ENCODE peak calls at places on chromosomes 6 and 20, in seven cellular contexts. B is AG04450, W is fibroblast of lung, F is heart right ventricle, J is testis, M is fibroblast of mammary gland, I is lower leg skin. O is an unnamed sample.

GRCh38 chr6:126625019-126625418 is 285.1 kb downstream of the CENPW start:
- DNase-seq in W (peak), F (no peak), M (peak), J (no peak), B (peak), I (no peak), O (no peak)

GRCh38 chr6:163180874-163181541 is 233.5 kb upstream of the QKI start:
- DNase-seq in M (peak), J (peak), B (no peak), F (peak), W (peak), I (peak), O (no peak)

GRCh38 chr6:16524380-16524707 is 236.9 kb downstream of the ATXN1 start:
- DNase-seq in F (no peak), I (no peak), W (peak), J (no peak), B (no peak), M (peak), O (no peak)

GRCh38 chr6:85329193-85329592 is 120.7 kb upstream of the NT5E start:
- DNase-seq in W (no peak), M (no peak), J (no peak), I (no peak), B (no peak), F (no peak), O (no peak)

GRCh38 chr6:118639054-118639964 is 12.1 kb downstream of the CEP85L start:
- DNase-seq in B (no peak), J (no peak), F (no peak), W (no peak), M (no peak), I (no peak), O (no peak)

GRCh38 chr20:44695295-44696230 is 19.6 kb upstream of the CCN5 start:
- DNase-seq in I (no peak), W (peak), F (no peak), M (peak), J (no peak), B (peak), O (no peak)

GRCh38 chr6:135002229-135002844 is 52.3 kb downstream of the HBS1L start:
- DNase-seq in I (no peak), B (no peak), J (no peak), M (peak), F (no peak), W (peak), O (no peak)

GRCh38 chr20:535958-536357 is 7.6 kb downstream of the CSNK2A1 start:
- DNase-seq in I (no peak), F (no peak), B (no peak), M (no peak), J (no peak), W (peak), O (no peak)

GRCh38 chr20:45345104-45345936 is 2.9 kb downstream of the SDC4 start:
- DNase-seq in J (no peak), F (no peak), I (no peak), B (no peak), M (no peak), W (peak), O (peak)

GRCh38 chr20:24651171-24651972 is 181.9 kb downstream of the SYNDIG1 start:
- DNase-seq in J (no peak), W (peak), B (peak), M (peak), I (no peak), F (no peak), O (peak)

GRCh38 chr6:151389640-151390275 is 1.6 kb downstream of the ZBTB2 start:
- DNase-seq in W (peak), J (peak), F (peak), B (no peak), I (peak), M (peak), O (no peak)

GRCh38 chr6:49551126-49551865 is 828 bp downstream of the C6orf141 start:
- DNase-seq in J (peak), M (no peak), F (no peak), I (no peak), B (no peak), W (peak), O (peak)

GRCh38 chr6:87540541-87540940 is 49.2 kb downstream of the RARS2 start:
- DNase-seq in I (no peak), J (no peak), W (no peak), M (no peak), F (peak), B (no peak), O (no peak)

GRCh38 chr6:134080171-134080795 is 27.9 kb upstream of the SLC2A12 start:
- DNase-seq in W (peak), M (no peak), F (no peak), B (no peak), I (no peak), J (no peak), O (no peak)

GRCh38 chr6:150667977-150668716 is 68.5 kb downstream of the PLEKHG1 start:
- DNase-seq in F (peak), B (peak), M (peak), W (peak), J (peak), I (peak), O (peak)

GRCh38 chr6:151254451-151255081 is 14.8 kb downstream of the AKAP12 start:
- DNase-seq in I (no peak), B (no peak), F (no peak), J (peak), W (peak), M (no peak), O (no peak)

GRCh38 chr6:124226396-124226795 is 422.7 kb downstream of the NKAIN2 start:
- DNase-seq in F (no peak), M (peak), J (no peak), B (no peak), W (peak), I (no peak), O (no peak)

GRCh38 chr20:3658708-3659491 is 4.3 kb downstream of the GFRA4 start:
- DNase-seq in I (peak), F (no peak), M (no peak), J (no peak), B (no peak), W (no peak), O (no peak)

GRCh38 chr6:70398783-70399730 is 14.3 kb upstream of the FAM135A start:
- DNase-seq in B (no peak), M (peak), W (peak), J (no peak), F (peak), I (no peak), O (peak)

GRCh38 chr6:127198549-127198948 is 68.1 kb upstream of the RNF146 start:
- DNase-seq in J (no peak), B (no peak), M (peak), F (no peak), W (no peak), I (no peak), O (no peak)

GRCh38 chr20:63580796-63581461 is 6.9 kb upstream of the HELZ2 start:
- DNase-seq in I (no peak), B (no peak), W (peak), M (peak), J (peak), F (no peak), O (no peak)

GRCh38 chr20:58702161-58702510 is 9.5 kb downstream of the NPEPL1 start:
- DNase-seq in J (no peak), F (no peak), B (no peak), M (no peak), I (peak), W (no peak), O (peak)

GRCh38 chr6:32941412-32941784 is 570 bp upstream of the HLA-DMB start:
- DNase-seq in J (no peak), M (no peak), F (no peak), I (no peak), B (no peak), W (no peak), O (no peak)

GRCh38 chr20:13929836-13930235 is 60.6 kb downstream of the SEL1L2 start:
- DNase-seq in B (no peak), J (no peak), W (no peak), I (no peak), F (no peak), M (no peak), O (no peak)

GRCh38 chr20:23020230-23020629 is 14.9 kb upstream of the SSTR4 start:
- DNase-seq in F (no peak), B (no peak), J (no peak), W (no peak), M (no peak), I (no peak), O (no peak)

GRCh38 chr6:100719883-100720682 is 161.0 kb downstream of the ASCC3 start:
- DNase-seq in M (peak), I (no peak), F (no peak), B (no peak), W (peak), J (no peak), O (no peak)

GRCh38 chr6:154754152-154754551 is 20.9 kb downstream of the SCAF8 start:
- DNase-seq in B (no peak), J (no peak), I (no peak), F (no peak), W (peak), M (peak), O (no peak)

GRCh38 chr6:30966154-30966553 is 17.4 kb upstream of the MUC21 start:
- DNase-seq in F (no peak), B (no peak), W (no peak), J (no peak), M (no peak), I (no peak), O (no peak)

GRCh38 chr20:24672886-24673677 is 203.7 kb downstream of the SYNDIG1 start:
- DNase-seq in B (peak), J (no peak), I (no peak), M (peak), W (peak), F (no peak), O (no peak)

GRCh38 chr20:32456869-32457421 is 98.8 kb downstream of the ASXL1 start:
- DNase-seq in W (peak), I (no peak), F (no peak), B (no peak), J (peak), M (no peak), O (peak)

DNA sequence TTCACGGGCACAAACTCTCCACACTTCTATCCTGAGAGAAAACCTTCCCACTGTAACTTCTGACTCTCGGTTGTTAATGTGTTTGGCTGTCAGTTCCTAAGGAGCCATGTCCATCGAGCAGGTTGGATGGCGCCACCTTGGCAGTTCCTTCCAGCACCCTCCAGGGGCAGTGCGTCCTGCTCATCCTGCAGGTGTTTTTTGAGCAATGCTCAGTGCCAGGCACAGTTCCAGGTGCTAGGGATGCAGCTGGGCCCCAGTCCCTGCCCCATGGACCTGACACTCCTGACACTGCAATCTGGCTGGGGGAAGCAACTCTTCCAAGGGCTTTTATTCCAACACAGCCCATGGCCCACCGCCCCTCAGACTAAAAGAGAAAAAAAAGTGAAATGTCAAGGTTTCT is 376.4 kb downstream of the PREX1 start:
- DNase-seq in M (no peak), F (no peak), J (no peak), I (no peak), B (no peak), W (no peak), O (no peak)
- TF ChIP-seq CTCF in M (no peak), F (no peak), J (no peak), I (no peak), B (no peak), W (no peak), O (no peak)

GRCh38 chr6:98844244-98845161 is 10.1 kb downstream of the POU3F2 start:
- DNase-seq in M (no peak), I (no peak), W (peak), F (no peak), B (no peak), J (no peak), O (no peak)

GRCh38 chr6:98847392-98847766 is 13.0 kb downstream of the POU3F2 start:
- DNase-seq in W (no peak), F (no peak), J (no peak), M (no peak), B (no peak), I (no peak), O (no peak)

GRCh38 chr6:98847767-98848538 is 13.6 kb downstream of the POU3F2 start:
- DNase-seq in W (no peak), I (peak), B (no peak), J (no peak), M (no peak), F (no peak), O (no peak)

GRCh38 chr6:98845201-98846020 is 11.0 kb downstream of the POU3F2 start:
- DNase-seq in I (peak), J (peak), F (peak), B (peak), M (peak), W (peak), O (peak)

GRCh38 chr6:98846021-98846380 is 11.6 kb downstream of the POU3F2 start:
- DNase-seq in J (no peak), I (no peak), M (no peak), B (no peak), W (no peak), F (no peak), O (no peak)
- TF ChIP-seq CTCF in J (no peak), I (no peak), M (no peak), B (no peak), W (no peak), F (no peak), O (no peak)

DNA sequence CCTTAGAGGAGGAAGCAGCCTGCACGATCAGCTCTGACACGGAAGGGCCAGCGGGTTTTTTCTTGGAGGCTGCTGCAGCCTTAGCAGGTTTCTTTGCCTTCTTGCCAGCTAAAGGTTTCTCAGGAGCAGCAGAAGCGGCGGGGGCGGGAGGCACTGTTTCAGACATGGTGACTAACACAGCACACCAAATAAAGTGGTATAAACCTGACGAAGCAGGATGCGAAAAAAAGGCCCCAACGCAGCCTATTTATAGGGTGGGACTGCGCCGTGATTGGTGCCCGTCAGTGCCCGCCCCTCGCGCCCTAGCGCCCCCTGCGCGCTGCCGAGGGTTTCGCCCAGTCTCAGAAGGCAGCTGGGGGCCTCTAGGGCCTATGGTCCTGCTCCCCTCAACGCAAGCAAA is 55.0 kb downstream of the TRIM38 start:
- DNase-seq in B (peak), I (peak), J (peak), M (peak), F (peak), W (peak), O (peak)
- TF ChIP-seq CTCF in B (peak), I (no peak), J (peak), M (peak), F (peak), W (peak), O (no peak)

GRCh38 chr20:34473262-34473883 is 42.8 kb upstream of the DYNLRB1 start:
- DNase-seq in M (peak), B (no peak), F (peak), I (peak), J (peak), W (peak), O (no peak)
- TF ChIP-seq CTCF in M (peak), B (peak), F (no peak), I (no peak), J (no peak), W (peak), O (no peak)

GRCh38 chr20:52438326-52438963 is 246.9 kb upstream of the ZFP64 start:
- DNase-seq in W (no peak), M (no peak), B (no peak), J (no peak), F (no peak), I (no peak), O (no peak)
- TF ChIP-seq CTCF in W (no peak), M (no peak), B (no peak), J (no peak), F (no peak), I (no peak), O (no peak)

GRCh38 chr6:2596222-2596621 is 154.5 kb downstream of the MYLK4 start:
- DNase-seq in W (no peak), J (no peak), F (no peak), M (no peak), B (no peak), I (no peak), O (no peak)
- TF ChIP-seq CTCF in W (no peak), J (no peak), F (no peak), M (no peak), B (no peak), I (no peak), O (no peak)

DNA sequence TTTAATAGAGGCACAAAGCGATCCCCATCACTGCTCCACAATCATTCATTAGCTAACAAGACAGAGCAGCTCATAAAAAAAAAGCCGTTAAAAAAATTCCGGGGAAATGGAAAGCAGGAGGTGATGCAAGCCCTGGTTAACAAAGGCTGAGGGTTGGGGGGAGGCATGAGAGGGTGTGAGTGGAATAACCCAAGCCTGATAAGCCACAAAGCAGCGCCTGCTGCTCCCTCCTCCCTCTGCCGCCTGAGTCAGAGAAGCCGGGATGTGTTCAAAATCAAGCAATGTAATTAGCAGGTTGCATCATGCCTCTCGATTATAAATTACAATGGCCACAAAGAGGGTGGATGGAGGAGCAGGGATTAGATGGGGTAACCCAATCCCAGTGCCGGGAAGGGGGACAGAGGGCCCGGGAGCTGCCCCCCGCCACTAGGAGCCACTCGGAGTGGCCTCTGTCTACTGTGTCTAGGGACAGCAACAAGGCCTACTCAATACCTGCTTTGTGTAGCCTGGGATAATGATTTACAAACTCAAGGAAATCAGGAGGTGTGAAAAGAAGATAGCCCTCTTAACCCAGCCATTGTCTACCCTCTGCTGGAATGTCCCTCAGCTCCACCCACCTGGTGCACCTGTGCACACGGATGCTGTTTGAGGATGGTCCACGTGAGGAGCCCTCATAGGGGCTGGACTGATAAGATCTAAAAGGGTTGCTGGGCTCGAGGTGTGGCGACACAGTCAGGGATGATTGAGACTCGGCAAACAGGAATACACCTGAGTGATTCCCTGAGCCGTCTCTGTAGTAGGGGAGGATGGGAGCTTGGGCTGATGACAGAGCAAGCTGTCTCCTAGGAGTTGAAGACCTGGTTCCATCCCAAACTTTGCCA is 156.9 kb downstream of the VEGFA start:
- DNase-seq in M (peak), I (no peak), J (no peak), F (no peak), W (peak), B (peak), O (peak)
- TF ChIP-seq CTCF in M (no peak), I (no peak), J (no peak), F (no peak), W (peak), B (no peak), O (no peak)

O was measured in left lung.